ENCODE peak calls at places on chromosome 11, in five cellular contexts. One of them, this sample, is unnamed.

GRCh38 chr11:131370090-131370751 is at the start of gene NTM:
- DNase-seq in T-helper 9 cell: no peak
- DNase-seq in NCI-H1092 treated with DMSO at 0.1 percent for 48 hours: no peak
- DNase-seq in GM12878: no peak
- DNase-seq in brain microvascular endothelial cell: no peak
- DNase-seq in this sample: no peak

GRCh38 chr11:94732617-94733292 is 35.4 kb upstream of the AMOTL1 start:
- DNase-seq in T-helper 9 cell: no peak
- DNase-seq in NCI-H1092 treated with DMSO at 0.1 percent for 48 hours: no peak
- DNase-seq in GM12878: no peak
- DNase-seq in brain microvascular endothelial cell: peak
- DNase-seq in this sample: no peak

GRCh38 chr11:37811349-37811748 is 1213.3 kb upstream of the RAG2 start:
- DNase-seq in T-helper 9 cell: no peak
- DNase-seq in NCI-H1092 treated with DMSO at 0.1 percent for 48 hours: no peak
- DNase-seq in GM12878: no peak
- DNase-seq in brain microvascular endothelial cell: no peak
- DNase-seq in this sample: no peak

GRCh38 chr11:66069715-66070603 is at the start of gene PACS1:
- DNase-seq in T-helper 9 cell: peak
- DNase-seq in NCI-H1092 treated with DMSO at 0.1 percent for 48 hours: peak
- DNase-seq in GM12878: no peak
- DNase-seq in brain microvascular endothelial cell: peak
- DNase-seq in this sample: peak

GRCh38 chr11:108912587-108912986 is 247.7 kb downstream of the DDX10 start:
- DNase-seq in T-helper 9 cell: no peak
- DNase-seq in NCI-H1092 treated with DMSO at 0.1 percent for 48 hours: no peak
- DNase-seq in GM12878: no peak
- DNase-seq in brain microvascular endothelial cell: peak
- DNase-seq in this sample: no peak

GRCh38 chr11:81255905-81256304 is 1477.8 kb downstream of the FAM181B start:
- DNase-seq in T-helper 9 cell: no peak
- DNase-seq in NCI-H1092 treated with DMSO at 0.1 percent for 48 hours: no peak
- DNase-seq in GM12878: no peak
- DNase-seq in brain microvascular endothelial cell: no peak
- DNase-seq in this sample: no peak

GRCh38 chr11:112297248-112297866 is 36.7 kb upstream of the PLET1 start:
- DNase-seq in T-helper 9 cell: no peak
- DNase-seq in NCI-H1092 treated with DMSO at 0.1 percent for 48 hours: no peak
- DNase-seq in GM12878: no peak
- DNase-seq in brain microvascular endothelial cell: no peak
- DNase-seq in this sample: no peak

GRCh38 chr11:35106595-35106994 is 32.4 kb upstream of the CD44 start:
- DNase-seq in T-helper 9 cell: no peak
- DNase-seq in NCI-H1092 treated with DMSO at 0.1 percent for 48 hours: no peak
- DNase-seq in GM12878: no peak
- DNase-seq in brain microvascular endothelial cell: no peak
- DNase-seq in this sample: no peak

GRCh38 chr11:111387318-111387863 is 8.3 kb upstream of the POU2AF1 start:
- DNase-seq in T-helper 9 cell: no peak
- DNase-seq in NCI-H1092 treated with DMSO at 0.1 percent for 48 hours: peak
- DNase-seq in GM12878: no peak
- DNase-seq in brain microvascular endothelial cell: no peak
- DNase-seq in this sample: no peak

GRCh38 chr11:123069878-123070821 is 8.2 kb upstream of the HSPA8 start:
- DNase-seq in T-helper 9 cell: no peak
- DNase-seq in NCI-H1092 treated with DMSO at 0.1 percent for 48 hours: no peak
- DNase-seq in GM12878: no peak
- DNase-seq in brain microvascular endothelial cell: no peak
- DNase-seq in this sample: no peak

GRCh38 chr11:117918366-117919255 is 10.6 kb downstream of the TMPRSS13 start:
- DNase-seq in T-helper 9 cell: no peak
- DNase-seq in NCI-H1092 treated with DMSO at 0.1 percent for 48 hours: no peak
- DNase-seq in GM12878: no peak
- DNase-seq in brain microvascular endothelial cell: no peak
- DNase-seq in this sample: no peak

GRCh38 chr11:20109731-20110445 is 50.4 kb downstream of the DBX1 start:
- DNase-seq in T-helper 9 cell: no peak
- DNase-seq in NCI-H1092 treated with DMSO at 0.1 percent for 48 hours: no peak
- DNase-seq in GM12878: no peak
- DNase-seq in brain microvascular endothelial cell: no peak
- DNase-seq in this sample: no peak

GRCh38 chr11:115477410-115477809 is 26.8 kb downstream of the CADM1 start:
- DNase-seq in T-helper 9 cell: no peak
- DNase-seq in NCI-H1092 treated with DMSO at 0.1 percent for 48 hours: no peak
- DNase-seq in GM12878: no peak
- DNase-seq in brain microvascular endothelial cell: no peak
- DNase-seq in this sample: no peak

GRCh38 chr11:61666684-61667297 is 13.4 kb upstream of the DAGLA start:
- DNase-seq in T-helper 9 cell: no peak
- DNase-seq in NCI-H1092 treated with DMSO at 0.1 percent for 48 hours: no peak
- DNase-seq in GM12878: no peak
- DNase-seq in brain microvascular endothelial cell: no peak
- DNase-seq in this sample: no peak

GRCh38 chr11:79794484-79795393 is 353.9 kb upstream of the TENM4 start:
- DNase-seq in T-helper 9 cell: no peak
- DNase-seq in NCI-H1092 treated with DMSO at 0.1 percent for 48 hours: no peak
- DNase-seq in GM12878: no peak
- DNase-seq in brain microvascular endothelial cell: no peak
- DNase-seq in this sample: no peak

GRCh38 chr11:12725863-12726666 is 51.8 kb downstream of the TEAD1 start:
- DNase-seq in T-helper 9 cell: no peak
- DNase-seq in NCI-H1092 treated with DMSO at 0.1 percent for 48 hours: no peak
- DNase-seq in GM12878: no peak
- DNase-seq in brain microvascular endothelial cell: peak
- DNase-seq in this sample: no peak

GRCh38 chr11:35141538-35141937 is 2.6 kb downstream of the CD44 start:
- DNase-seq in T-helper 9 cell: no peak
- DNase-seq in NCI-H1092 treated with DMSO at 0.1 percent for 48 hours: no peak
- DNase-seq in GM12878: no peak
- DNase-seq in brain microvascular endothelial cell: no peak
- DNase-seq in this sample: no peak

GRCh38 chr11:64044730-64045386 is 9.1 kb downstream of the FLRT1 start:
- DNase-seq in T-helper 9 cell: no peak
- DNase-seq in NCI-H1092 treated with DMSO at 0.1 percent for 48 hours: peak
- DNase-seq in GM12878: no peak
- DNase-seq in brain microvascular endothelial cell: no peak
- DNase-seq in this sample: no peak

GRCh38 chr11:34502949-34503348 is 10.6 kb downstream of the ELF5 start:
- DNase-seq in T-helper 9 cell: no peak
- DNase-seq in NCI-H1092 treated with DMSO at 0.1 percent for 48 hours: no peak
- DNase-seq in GM12878: no peak
- DNase-seq in brain microvascular endothelial cell: no peak
- DNase-seq in this sample: no peak

GRCh38 chr11:92440701-92441338 is 216.2 kb downstream of the FAT3 start:
- DNase-seq in T-helper 9 cell: no peak
- DNase-seq in NCI-H1092 treated with DMSO at 0.1 percent for 48 hours: no peak
- DNase-seq in GM12878: no peak
- DNase-seq in brain microvascular endothelial cell: no peak
- DNase-seq in this sample: no peak

GRCh38 chr11:27468643-27469332 is 3.8 kb downstream of the LGR4 start:
- DNase-seq in T-helper 9 cell: no peak
- DNase-seq in NCI-H1092 treated with DMSO at 0.1 percent for 48 hours: no peak
- DNase-seq in GM12878: no peak
- DNase-seq in brain microvascular endothelial cell: no peak
- DNase-seq in this sample: no peak

GRCh38 chr11:93501856-93502255 is 41.3 kb downstream of the SMCO4 start:
- DNase-seq in T-helper 9 cell: no peak
- DNase-seq in NCI-H1092 treated with DMSO at 0.1 percent for 48 hours: no peak
- DNase-seq in GM12878: no peak
- DNase-seq in brain microvascular endothelial cell: no peak
- DNase-seq in this sample: no peak

GRCh38 chr11:120344302-120345004 is 8.2 kb downstream of the ARHGEF12 start:
- DNase-seq in T-helper 9 cell: peak
- DNase-seq in NCI-H1092 treated with DMSO at 0.1 percent for 48 hours: no peak
- DNase-seq in GM12878: peak
- DNase-seq in brain microvascular endothelial cell: peak
- DNase-seq in this sample: peak

GRCh38 chr11:7910389-7910788 is 20.7 kb downstream of the OR10A6 start:
- DNase-seq in T-helper 9 cell: no peak
- DNase-seq in NCI-H1092 treated with DMSO at 0.1 percent for 48 hours: no peak
- DNase-seq in GM12878: no peak
- DNase-seq in brain microvascular endothelial cell: no peak
- DNase-seq in this sample: no peak

GRCh38 chr11:78645226-78646202 is 70.8 kb upstream of the NARS2 start:
- DNase-seq in T-helper 9 cell: peak
- DNase-seq in NCI-H1092 treated with DMSO at 0.1 percent for 48 hours: peak
- DNase-seq in GM12878: peak
- DNase-seq in brain microvascular endothelial cell: peak
- DNase-seq in this sample: peak

GRCh38 chr11:71433648-71434450 is 14.3 kb downstream of the DHCR7 start:
- DNase-seq in T-helper 9 cell: no peak
- DNase-seq in NCI-H1092 treated with DMSO at 0.1 percent for 48 hours: no peak
- DNase-seq in GM12878: no peak
- DNase-seq in brain microvascular endothelial cell: no peak
- DNase-seq in this sample: no peak

GRCh38 chr11:28657378-28658030 is 549.3 kb downstream of the METTL15 start:
- DNase-seq in T-helper 9 cell: no peak
- DNase-seq in NCI-H1092 treated with DMSO at 0.1 percent for 48 hours: no peak
- DNase-seq in GM12878: no peak
- DNase-seq in brain microvascular endothelial cell: no peak
- DNase-seq in this sample: no peak

GRCh38 chr11:63892233-63892632 is 24.7 kb downstream of the RCOR2 start:
- DNase-seq in T-helper 9 cell: no peak
- DNase-seq in NCI-H1092 treated with DMSO at 0.1 percent for 48 hours: no peak
- DNase-seq in GM12878: no peak
- DNase-seq in brain microvascular endothelial cell: peak
- DNase-seq in this sample: no peak